ENCODE peak calls at places on chromosome 4, in six cellular contexts. Q, R, P, T, W and E are unnamed samples.

GRCh38 chr4:186982160-186982559 is 258.5 kb upstream of the FAT1 start:
- DNase-seq in T (no peak), R (no peak), Q (no peak), W (no peak), P (no peak), E (no peak)

GRCh38 chr4:101337688-101338087 is 9.6 kb downstream of the PPP3CA start:
- DNase-seq in Q (peak), P (no peak), W (no peak), T (peak), R (peak), E (no peak)

GRCh38 chr4:7359302-7360063 is 75.2 kb downstream of the PSAPL1 start:
- DNase-seq in T (no peak), R (no peak), P (no peak), Q (no peak), W (no peak), E (no peak)

GRCh38 chr4:2289311-2289954 is 27.5 kb upstream of the MXD4 start:
- DNase-seq in Q (no peak), R (no peak), W (no peak), T (no peak), P (peak), E (no peak)

GRCh38 chr4:604131-604530 is 21.2 kb upstream of the PDE6B start:
- DNase-seq in Q (no peak), R (no peak), P (no peak), T (no peak), W (no peak), E (no peak)

GRCh38 chr4:54440394-54441223 is 211.5 kb downstream of the PDGFRA start:
- DNase-seq in P (no peak), R (peak), T (peak), Q (peak), W (peak), E (no peak)

GRCh38 chr4:78764498-78764961 is 11.6 kb upstream of the BMP2K start:
- DNase-seq in Q (peak), T (peak), R (peak), W (no peak), P (no peak), E (no peak)

GRCh38 chr4:113674733-113675132 is 86.8 kb downstream of the CAMK2D start:
- DNase-seq in Q (no peak), T (no peak), R (no peak), W (no peak), P (no peak), E (no peak)

GRCh38 chr4:85677286-85677685 is 202.3 kb downstream of the ARHGAP24 start:
- DNase-seq in Q (peak), P (no peak), W (no peak), T (peak), R (no peak), E (no peak)

GRCh38 chr4:89469930-89470375 is 162.4 kb upstream of the GPRIN3 start:
- DNase-seq in P (no peak), W (no peak), R (peak), T (peak), Q (peak), E (peak)

GRCh38 chr4:138627096-138627495 is 384.9 kb upstream of the SLC7A11 start:
- DNase-seq in R (peak), T (no peak), P (no peak), W (no peak), Q (no peak), E (no peak)

GRCh38 chr4:42568610-42569207 is 88.2 kb downstream of the ATP8A1 start:
- DNase-seq in R (peak), Q (peak), T (peak), W (peak), P (no peak), E (peak)

GRCh38 chr4:21327976-21328700 is 620.4 kb downstream of the KCNIP4 start:
- DNase-seq in Q (no peak), R (no peak), T (no peak), P (no peak), W (no peak), E (no peak)

GRCh38 chr4:89259435-89260028 is 48.1 kb downstream of the GPRIN3 start:
- DNase-seq in P (no peak), W (no peak), T (no peak), Q (no peak), R (no peak), E (no peak)

GRCh38 chr4:189117426-189117825 is 823.2 kb upstream of the FRG1 start:
- DNase-seq in P (no peak), R (peak), Q (no peak), W (no peak), T (no peak), E (no peak)
- TF ChIP-seq CTCF in P (no peak), R (peak), Q (no peak), W (no peak), T (no peak), E (peak)

DNA sequence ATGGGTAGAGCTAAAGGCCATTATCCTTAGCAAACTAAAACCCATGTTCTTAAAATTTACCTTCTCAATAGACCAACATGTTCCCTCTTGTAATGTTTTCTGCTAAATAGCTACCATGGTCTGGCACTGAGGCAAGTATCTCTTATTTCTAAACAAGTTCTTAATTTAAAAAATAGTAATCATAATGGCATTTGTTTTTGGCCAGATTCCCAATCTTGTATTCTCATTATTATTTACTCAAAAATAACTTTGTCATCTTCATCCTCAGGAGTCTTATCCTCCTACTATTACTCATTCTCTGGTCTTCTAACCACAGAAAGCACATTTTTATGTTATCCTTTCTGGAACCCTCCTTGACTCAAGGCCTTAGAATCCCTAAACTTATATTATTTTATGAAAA is 931.2 kb downstream of the CCSER1 start:
- DNase-seq in T (peak), R (peak), Q (no peak), P (no peak), W (no peak), E (no peak)
- H3K4me3 ChIP-seq in T (no peak), R (no peak), Q (no peak), P (no peak), W (no peak), E (no peak)

GRCh38 chr4:70183940-70184246 is 11.6 kb upstream of the ODAM start:
- DNase-seq in R (no peak), T (no peak), Q (no peak), W (no peak), P (no peak), E (no peak)
- TF ChIP-seq CTCF in R (no peak), T (no peak), Q (no peak), W (peak), P (no peak), E (no peak)

GRCh38 chr4:15675363-15675762 is 6.3 kb upstream of the FAM200B start:
- DNase-seq in T (no peak), P (no peak), R (no peak), W (no peak), Q (no peak), E (no peak)

GRCh38 chr4:15676039-15676438 is 5.6 kb upstream of the FAM200B start:
- DNase-seq in R (no peak), W (no peak), Q (no peak), P (no peak), T (no peak), E (no peak)

GRCh38 chr4:15674926-15675325 is 6.7 kb upstream of the FAM200B start:
- DNase-seq in T (no peak), Q (no peak), R (no peak), W (no peak), P (no peak), E (no peak)

GRCh38 chr4:15676899-15677298 is 4.7 kb upstream of the FAM200B start:
- DNase-seq in T (no peak), Q (no peak), R (no peak), W (no peak), P (no peak), E (no peak)

DNA sequence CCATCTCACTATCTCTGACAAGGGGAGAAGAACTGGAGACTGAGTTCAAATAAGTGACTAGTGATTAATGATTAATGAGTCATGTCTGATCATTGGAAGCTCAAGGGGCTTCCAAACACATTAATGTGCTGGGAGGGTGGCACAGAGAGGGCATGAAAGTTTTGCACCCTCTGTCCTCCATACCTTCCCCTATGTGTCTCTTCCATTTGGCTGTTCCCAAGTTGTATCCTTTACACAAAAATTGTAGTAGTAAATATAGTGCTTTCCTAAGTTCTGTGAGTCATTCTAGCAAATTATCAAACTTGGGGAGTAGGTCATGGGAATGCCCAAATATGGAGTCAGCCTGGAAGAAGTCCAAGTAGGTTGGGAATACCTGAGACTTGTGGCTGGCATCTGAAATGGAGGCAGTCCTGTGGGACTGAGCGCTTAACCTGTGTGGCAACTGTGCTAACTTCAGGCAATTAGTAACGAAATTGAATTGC is 4.1 kb upstream of the FAM200B start:
- DNase-seq in T (peak), P (no peak), Q (peak), R (peak), W (peak), E (no peak)
- H3K4me3 ChIP-seq in T (no peak), P (no peak), Q (no peak), R (no peak), W (no peak), E (no peak)

GRCh38 chr4:27763830-27764525 is 903.3 kb downstream of the STIM2 start:
- DNase-seq in R (no peak), T (no peak), Q (no peak), P (no peak), W (no peak), E (no peak)
- TF ChIP-seq CTCF in R (no peak), T (no peak), Q (no peak), P (no peak), W (no peak), E (no peak)

DNA sequence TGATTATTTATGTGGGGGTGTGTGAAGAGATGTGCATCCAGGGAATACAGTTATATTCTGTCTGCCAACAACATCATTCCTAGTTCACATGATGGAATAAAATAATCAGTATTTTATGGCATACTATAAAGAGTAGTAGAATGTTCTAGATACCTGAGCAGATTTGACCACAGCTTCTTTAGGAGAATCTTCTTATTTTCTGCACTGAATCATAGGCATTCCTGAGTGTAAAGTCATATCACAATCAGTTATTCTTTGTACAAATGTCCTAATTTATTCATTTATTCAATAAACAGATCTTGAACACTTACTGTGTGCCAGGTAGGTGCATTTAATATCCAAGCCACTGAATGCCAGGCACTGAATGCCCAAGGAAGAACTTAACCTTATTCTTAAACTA is 124.0 kb downstream of the UCHL1 start:
- DNase-seq in P (no peak), Q (no peak), T (no peak), W (no peak), R (no peak), E (no peak)
- H3K4me3 ChIP-seq in P (no peak), Q (no peak), T (no peak), W (no peak), R (no peak), E (no peak)

GRCh38 chr4:153645183-153645582 is 38.9 kb upstream of the TLR2 start:
- DNase-seq in R (no peak), P (no peak), T (no peak), Q (no peak), W (no peak), E (no peak)
- TF ChIP-seq CTCF in R (peak), P (no peak), T (peak), Q (peak), W (peak), E (peak)

DNA sequence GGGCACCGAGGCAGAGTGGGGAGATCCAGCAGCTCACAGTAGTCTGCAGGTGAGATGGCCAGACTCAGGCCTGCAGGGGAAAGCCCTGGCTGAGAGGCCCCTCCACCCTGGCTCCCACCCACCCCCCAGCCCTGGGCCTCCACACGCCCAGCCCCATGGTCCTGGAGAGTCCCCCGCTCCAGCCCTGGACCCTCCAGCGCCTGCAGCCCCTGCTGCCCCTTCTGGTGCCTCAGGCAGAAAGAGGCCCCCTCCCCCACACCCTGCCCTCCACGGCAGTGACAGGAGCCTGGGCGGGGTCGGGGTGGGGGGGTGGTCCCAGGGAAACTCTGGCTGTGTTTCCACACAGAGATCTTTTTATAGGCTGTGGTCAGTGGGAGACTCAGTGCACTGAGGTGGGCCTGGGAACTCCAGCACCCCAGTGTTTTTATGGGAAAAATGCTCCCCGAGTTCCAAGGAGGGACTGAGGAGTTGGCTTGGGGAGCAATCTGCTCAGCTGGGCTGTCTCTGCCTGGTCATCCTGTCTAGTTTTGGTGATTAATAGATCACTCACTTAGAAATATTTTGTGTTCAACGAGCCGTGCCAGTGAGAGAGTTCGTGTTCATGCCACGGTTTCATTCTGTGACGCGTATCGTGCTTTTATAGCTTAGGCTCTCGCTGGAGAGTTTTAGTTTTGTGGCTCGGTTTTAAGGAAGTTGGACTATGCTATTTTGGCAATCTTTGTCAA is 53.1 kb upstream of the HGFAC start:
- DNase-seq in T (peak), W (no peak), R (peak), P (no peak), Q (peak), E (peak)
- H3K4me3 ChIP-seq in T (peak), W (no peak), R (peak), P (peak), Q (peak), E (peak)